ENCODE peak calls at places on chromosomes 12 and 14, in ten cellular contexts. E, D, S, X, P, F, O, M, L and I are unnamed samples.

GRCh38 chr12:60194682-60195081 is 598.9 kb downstream of the SLC16A7 start:
- DNase-seq in S (no peak), P (peak; percentile 46), D (no peak), X (no peak), F (no peak), O (no peak), E (no peak), M (no peak), L (peak; percentile 46), I (no peak)

GRCh38 chr14:103508930-103509329 is 13.7 kb downstream of the CKB start:
- DNase-seq in E (no peak), O (peak; percentile 1), F (no peak), D (no peak), M (no peak), L (no peak), S (no peak), X (no peak), P (no peak), I (no peak)

GRCh38 chr14:104930526-104931322 is 6.0 kb downstream of the PLD4 start:
- DNase-seq in L (no peak), E (no peak), X (no peak), F (no peak), S (no peak), O (no peak), D (no peak), M (no peak), P (no peak), I (peak; percentile 15)

GRCh38 chr14:101019541-101019940 is 116.0 kb upstream of the RTL1 start:
- DNase-seq in D (peak; percentile 6), E (no peak), O (no peak), F (no peak), M (no peak), X (no peak), L (no peak), P (no peak), S (no peak), I (no peak)

GRCh38 chr12:24079083-24079482 is 129.6 kb upstream of the SOX5 start:
- DNase-seq in O (no peak), X (no peak), P (no peak), S (no peak), D (no peak), M (no peak), F (no peak), L (no peak), E (no peak), I (no peak)

GRCh38 chr12:104873374-104873773 is 84.7 kb downstream of the SLC41A2 start:
- DNase-seq in M (no peak), F (no peak), L (peak; percentile 18), P (no peak), S (no peak), D (no peak), X (no peak), E (no peak), O (no peak), I (no peak)

GRCh38 chr14:28116716-28117115 is 649.9 kb upstream of the FOXG1 start:
- DNase-seq in E (no peak), P (no peak), X (no peak), S (no peak), L (no peak), M (no peak), F (no peak), O (no peak), D (no peak), I (no peak)

GRCh38 chr14:25049559-25050493 is at the start of gene STXBP6:
- DNase-seq in O (peak; percentile 74), X (peak; percentile 27), P (peak; percentile 75), F (peak; percentile 34), M (no peak), L (peak; percentile 78), D (peak; percentile 28), S (peak; percentile 77), E (no peak), I (peak; percentile 34)

GRCh38 chr14:30874120-30874998 is at the start of gene COCH:
- DNase-seq in L (peak; percentile 18), X (peak; percentile 54), M (no peak), F (no peak), D (no peak), E (no peak), P (no peak), O (peak; percentile 69), S (peak; percentile 50), I (peak; percentile 86)

GRCh38 chr14:62077676-62078261 is 315.5 kb downstream of the SNAPC1 start:
- DNase-seq in M (no peak), O (no peak), P (no peak), S (no peak), E (no peak), X (peak; percentile 46), D (no peak), L (no peak), F (no peak), I (no peak)

GRCh38 chr12:77204055-77204454 is 138.7 kb upstream of the E2F7 start:
- DNase-seq in P (no peak), X (no peak), D (no peak), E (no peak), M (no peak), L (no peak), S (no peak), O (no peak), F (no peak), I (no peak)

GRCh38 chr14:92887157-92887556 is 35.8 kb upstream of the CHGA start:
- DNase-seq in X (no peak), D (no peak), M (no peak), L (no peak), P (no peak), E (no peak), O (no peak), S (no peak), F (no peak), I (no peak)

GRCh38 chr14:92884410-92884809 is 38.5 kb upstream of the CHGA start:
- DNase-seq in F (no peak), O (no peak), P (no peak), S (no peak), M (no peak), L (no peak), D (no peak), X (no peak), E (no peak), I (no peak)

GRCh38 chr14:92885279-92886061 is 37.5 kb upstream of the CHGA start:
- DNase-seq in D (no peak), P (no peak), S (no peak), E (no peak), M (no peak), O (no peak), L (no peak), F (no peak), X (no peak), I (no peak)

GRCh38 chr14:92888896-92889295 is 34.1 kb upstream of the CHGA start:
- DNase-seq in F (no peak), P (no peak), X (no peak), L (no peak), M (no peak), E (no peak), O (no peak), D (no peak), S (no peak), I (no peak)

DNA sequence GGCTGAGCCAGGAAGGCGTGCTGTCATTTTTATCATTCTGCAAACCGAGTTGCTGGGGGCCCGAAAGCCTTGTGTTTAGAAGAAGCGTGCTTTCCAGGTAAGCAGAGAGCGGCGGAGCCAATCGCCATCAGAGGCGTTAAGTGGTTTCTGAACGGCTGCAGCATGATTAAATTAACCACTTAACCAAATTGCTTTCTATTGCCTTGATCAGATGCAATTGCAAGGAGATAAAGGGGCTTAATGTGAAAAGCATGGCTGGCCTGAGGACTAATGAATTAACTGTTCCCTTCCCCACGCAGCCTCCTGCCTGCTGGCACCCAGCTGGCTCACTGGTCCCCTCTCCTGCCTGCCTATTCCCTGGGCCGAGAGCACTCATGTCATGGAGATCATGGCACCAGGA is 36.6 kb upstream of the CHGA start:
- DNase-seq in M (no peak), F (no peak), S (no peak), X (no peak), D (no peak), O (no peak), L (no peak), E (no peak), P (no peak), I (no peak)
- TF ChIP-seq CTCF in M (no peak), F (no peak), S (no peak), X (no peak), D (no peak), O (no peak), L (no peak), E (no peak), P (no peak), I (no peak)

GRCh38 chr12:8697120-8697475 is 693 bp upstream of the RIMKLB start:
- DNase-seq in D (no peak), F (no peak), O (no peak), S (no peak), M (no peak), X (peak; percentile 11), P (peak; percentile 29), L (peak; percentile 56), E (no peak), I (no peak)
- TF ChIP-seq CTCF in D (no peak), F (no peak), O (no peak), S (no peak), M (no peak), X (no peak), P (no peak), L (no peak), E (no peak), I (no peak)

DNA sequence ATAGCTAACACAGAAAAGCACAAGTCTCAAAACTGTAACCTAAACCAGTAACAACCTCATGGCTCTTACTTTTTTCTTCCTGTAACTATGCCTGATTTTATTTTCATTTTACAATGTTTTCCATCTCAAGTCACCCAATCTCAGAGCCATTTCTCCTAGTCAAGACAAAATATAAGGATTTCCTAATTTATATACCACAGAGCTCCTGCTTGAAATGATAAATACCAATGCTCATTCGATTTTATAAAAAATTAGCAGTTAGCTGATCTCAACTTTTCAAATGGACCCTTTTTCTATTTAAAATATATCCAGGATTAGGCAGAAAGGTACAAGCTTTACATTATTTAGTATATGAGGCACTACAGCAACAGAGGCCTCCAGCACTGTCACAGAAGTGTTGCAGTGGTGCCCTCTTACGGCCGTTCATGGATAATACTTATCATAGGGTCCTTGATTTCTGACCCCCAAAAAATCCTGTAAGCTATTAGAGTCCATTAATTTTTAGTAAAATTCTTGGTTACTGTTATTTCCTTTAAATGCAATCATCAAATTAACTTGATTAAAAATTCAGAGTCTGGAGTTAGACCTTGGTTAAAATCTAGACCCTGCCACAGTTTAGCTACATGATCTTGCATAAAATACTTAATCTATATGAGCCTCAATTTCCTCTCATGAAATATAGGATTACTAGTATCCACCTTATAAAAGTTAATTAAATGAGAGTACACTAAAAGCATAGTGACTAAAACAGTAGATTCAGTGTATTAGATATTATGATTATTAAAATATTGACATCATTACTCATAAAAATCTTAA is 68.3 kb downstream of the SEC23A start:
- DNase-seq in D (no peak), P (no peak), O (no peak), F (no peak), L (no peak), X (no peak), S (no peak), M (no peak), E (no peak), I (no peak)
- TF ChIP-seq CTCF in D (no peak), P (peak; percentile 57), O (peak; percentile 42), F (no peak), L (peak; percentile 25), X (no peak), S (no peak), M (no peak), E (peak; percentile 23), I (no peak)

GRCh38 chr12:115468087-115468510 is 784.1 kb upstream of the TBX3 start:
- DNase-seq in X (no peak), M (no peak), P (no peak), F (no peak), L (peak; percentile 33), O (peak; percentile 74), D (no peak), S (peak; percentile 67), E (no peak), I (no peak)
- TF ChIP-seq CTCF in X (no peak), M (no peak), P (peak; percentile 27), F (no peak), L (peak; percentile 14), O (peak; percentile 53), D (no peak), S (no peak), E (no peak), I (no peak)